ENCODE peak calls at places on chromosomes 11 and 22, in nine cellular contexts. U, P, R, N, I, S, A, K and E are unnamed samples.

GRCh38 chr22:26737262-26737661 is 79.9 kb downstream of the MIAT start:
- DNase-seq in U (no peak), P (no peak), R (no peak), N (no peak), I (no peak), S (no peak), A (no peak), K (no peak), E (no peak)

GRCh38 chr11:23201936-23202522 is 341.8 kb upstream of the CCDC179 start:
- DNase-seq in U (no peak), P (no peak), R (no peak), N (no peak), I (no peak), S (no peak), A (no peak), K (no peak), E (no peak)

GRCh38 chr11:13291794-13292193 is 14.2 kb downstream of the BMAL1 start:
- DNase-seq in U (no peak), P (no peak), R (no peak), N (no peak), I (no peak), S (no peak), A (no peak), K (no peak), E (no peak)

GRCh38 chr11:3121931-3122774 is 43.0 kb downstream of the OSBPL5 start:
- DNase-seq in U (no peak), P (peak), R (peak), N (no peak), I (no peak), S (no peak), A (peak), K (no peak), E (no peak)

GRCh38 chr11:30346068-30346688 is 23.3 kb downstream of the ARL14EP start:
- DNase-seq in U (peak), P (peak), R (no peak), N (peak), I (peak), S (no peak), A (no peak), K (peak), E (no peak)

GRCh38 chr22:31630331-31631329 is 31.4 kb downstream of the PISD start:
- DNase-seq in U (peak), P (peak), R (peak), N (peak), I (no peak), S (peak), A (peak), K (no peak), E (peak)

GRCh38 chr11:124662111-124662510 is 11.4 kb downstream of the SIAE start:
- DNase-seq in U (no peak), P (no peak), R (no peak), N (no peak), I (no peak), S (no peak), A (no peak), K (no peak), E (no peak)

GRCh38 chr11:65870706-65871681 is 1.6 kb downstream of the EFEMP2 start:
- DNase-seq in U (no peak), P (no peak), R (no peak), N (no peak), I (no peak), S (no peak), A (peak), K (no peak), E (no peak)

GRCh38 chr11:113168804-113169342 is 145.5 kb upstream of the TTC12 start:
- DNase-seq in U (no peak), P (no peak), R (no peak), N (no peak), I (no peak), S (no peak), A (no peak), K (no peak), E (no peak)

DNA sequence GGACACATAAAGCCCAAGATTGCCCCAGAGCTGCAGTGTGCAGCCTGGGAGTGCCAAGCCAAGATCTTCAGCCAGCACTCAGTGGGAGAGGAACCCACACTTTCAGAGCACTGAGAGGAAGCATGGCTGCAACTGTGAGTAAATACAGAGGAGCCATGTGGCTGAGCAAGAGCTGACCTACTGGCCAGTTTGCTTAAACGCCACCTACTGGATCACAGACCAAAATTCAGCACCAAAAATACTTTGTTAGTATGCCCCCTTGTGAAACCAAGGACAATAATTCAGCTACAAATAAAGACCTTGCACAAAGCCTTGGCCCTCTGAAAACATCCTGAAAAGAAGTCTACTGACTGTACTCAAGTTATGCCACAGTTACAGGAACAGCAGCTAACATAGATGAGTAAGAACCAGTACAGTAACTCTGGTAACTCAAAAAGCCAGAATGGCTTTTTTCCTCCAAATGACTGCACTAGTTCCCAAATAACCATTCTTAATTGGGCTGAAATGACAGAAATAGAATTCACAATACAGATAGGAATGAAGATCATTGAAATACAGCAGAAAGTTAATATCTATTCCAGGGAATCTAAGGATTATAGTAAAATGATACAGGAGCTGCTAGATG is 10.1 kb upstream of the OR4A15 start:
- DNase-seq in U (no peak), P (no peak), R (no peak), N (no peak), I (no peak), S (no peak), A (no peak), K (no peak), E (no peak)
- TF ChIP-seq CTCF in U (no peak), P (no peak), R (no peak), N (no peak), I (peak), S (no peak), A (no peak), K (peak), E (no peak)

GRCh38 chr22:19086944-19087343 is 35.3 kb downstream of the DGCR2 start:
- DNase-seq in U (no peak), P (no peak), R (peak), N (no peak), I (no peak), S (no peak), A (peak), K (no peak), E (no peak)
- H3K4me3 ChIP-seq in U (no peak), P (no peak), R (no peak), N (no peak), I (peak), S (no peak), A (no peak), K (no peak), E (no peak)

GRCh38 chr11:86514453-86514852 is 139.8 kb downstream of the CCDC81 start:
- DNase-seq in U (no peak), P (no peak), R (no peak), N (no peak), I (no peak), S (no peak), A (no peak), K (no peak), E (no peak)

GRCh38 chr11:86517557-86517956 is 142.9 kb downstream of the CCDC81 start:
- DNase-seq in U (no peak), P (no peak), R (no peak), N (no peak), I (no peak), S (no peak), A (no peak), K (no peak), E (no peak)

GRCh38 chr11:86513138-86513537 is 138.5 kb downstream of the CCDC81 start:
- DNase-seq in U (no peak), P (no peak), R (no peak), N (no peak), I (no peak), S (no peak), A (no peak), K (no peak), E (no peak)

GRCh38 chr11:86513746-86514373 is 139.2 kb downstream of the CCDC81 start:
- DNase-seq in U (no peak), P (no peak), R (no peak), N (no peak), I (no peak), S (no peak), A (no peak), K (no peak), E (no peak)

DNA sequence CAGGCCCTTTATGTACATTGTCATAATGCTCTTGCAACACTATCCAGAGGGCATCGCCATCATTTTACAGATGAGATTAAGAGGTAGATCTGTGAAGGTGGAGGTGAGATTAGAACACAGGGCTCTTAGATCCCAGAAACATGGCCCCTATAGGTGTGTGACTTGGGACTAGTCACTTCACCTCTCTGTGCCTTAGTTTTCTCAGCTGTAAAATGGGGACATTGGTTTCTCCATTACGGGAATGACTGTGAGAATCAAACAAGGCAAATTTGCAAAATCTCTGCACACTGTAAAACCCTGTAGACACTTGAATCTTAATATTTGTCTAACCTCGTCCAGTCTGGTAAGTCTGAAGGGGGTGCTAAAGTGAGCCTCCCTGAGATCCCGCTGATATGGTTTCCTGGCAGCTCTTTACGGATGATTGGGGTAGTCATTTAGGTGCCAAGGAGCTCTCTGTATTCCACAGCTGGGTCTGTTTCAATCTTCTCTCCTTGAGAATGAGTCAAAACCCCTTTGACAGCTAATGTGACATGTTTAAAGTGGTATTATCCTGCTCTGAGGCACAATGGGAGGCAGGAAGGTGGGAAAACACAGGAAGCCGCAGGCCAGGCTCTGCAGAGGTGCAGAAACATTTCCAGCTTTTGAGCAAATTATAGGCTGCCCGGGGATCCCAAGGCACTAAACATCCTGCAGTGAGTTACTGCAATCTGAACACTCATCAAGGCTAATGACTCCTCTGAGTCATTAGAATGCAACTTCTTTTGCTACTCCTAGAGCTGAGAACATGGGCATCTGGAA is 140.8 kb downstream of the CCDC81 start:
- DNase-seq in U (no peak), P (peak), R (no peak), N (no peak), I (no peak), S (no peak), A (no peak), K (peak), E (no peak)
- TF ChIP-seq CTCF in U (no peak), P (no peak), R (no peak), N (no peak), I (no peak), S (no peak), A (no peak), K (no peak), E (no peak)

DNA sequence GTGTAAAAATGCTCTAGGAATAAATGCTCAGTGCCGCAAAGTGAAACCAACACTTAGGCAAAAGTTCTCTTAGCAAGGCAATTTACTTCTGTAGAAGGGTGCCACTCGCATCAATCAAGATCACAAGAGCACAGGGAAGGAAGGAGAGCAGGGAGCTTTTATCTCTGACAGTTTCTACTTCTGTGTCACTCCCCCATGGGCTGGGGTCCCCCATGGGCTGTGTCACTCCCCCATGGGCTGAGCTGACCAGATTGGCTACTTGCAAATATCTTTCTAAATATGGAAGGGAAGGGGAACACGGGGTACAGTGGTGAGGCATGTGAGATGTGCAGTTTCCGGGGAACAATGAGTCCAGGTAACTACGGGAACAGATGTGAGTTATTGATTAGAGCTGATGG is 397 bp downstream of the OR52N2 start:
- DNase-seq in U (no peak), P (no peak), R (no peak), N (peak), I (no peak), S (no peak), A (no peak), K (no peak), E (no peak)
- H3K4me3 ChIP-seq in U (peak), P (peak), R (peak), N (peak), I (peak), S (peak), A (peak), K (peak), E (peak)

GRCh38 chr11:122711362-122711761 is 55.8 kb downstream of the UBASH3B start:
- DNase-seq in U (no peak), P (no peak), R (no peak), N (no peak), I (no peak), S (no peak), A (no peak), K (no peak), E (no peak)

GRCh38 chr11:122714484-122714883 is 59.0 kb downstream of the UBASH3B start:
- DNase-seq in U (no peak), P (no peak), R (no peak), N (no peak), I (no peak), S (no peak), A (no peak), K (no peak), E (peak)

GRCh38 chr11:122709042-122709760 is 53.7 kb downstream of the UBASH3B start:
- DNase-seq in U (no peak), P (no peak), R (no peak), N (no peak), I (peak), S (no peak), A (no peak), K (no peak), E (no peak)

GRCh38 chr11:122714021-122714420 is 58.5 kb downstream of the UBASH3B start:
- DNase-seq in U (no peak), P (no peak), R (no peak), N (peak), I (no peak), S (no peak), A (no peak), K (no peak), E (no peak)

GRCh38 chr11:122711831-122712378 is 56.4 kb downstream of the UBASH3B start:
- DNase-seq in U (no peak), P (peak), R (no peak), N (no peak), I (no peak), S (no peak), A (no peak), K (no peak), E (no peak)
- TF ChIP-seq CTCF in U (no peak), P (peak), R (no peak), N (no peak), I (no peak), S (no peak), A (no peak), K (no peak), E (no peak)